ENCODE peak calls at places on chromosome 19, in six cellular contexts. One of them, this sample, is unnamed.

GRCh38 chr19:2775556-2776430 is 7.3 kb downstream of the SGTA start:
- DNase-seq in tibial nerve: peak; percentile 52
- DNase-seq in transverse colon: peak; percentile 71
- DNase-seq in dorsolateral prefrontal cortex: no peak
- DNase-seq in psoas muscle: peak; percentile 66
- DNase-seq in PC-3: no peak
- DNase-seq in this sample: peak; percentile 40

GRCh38 chr19:28971513-28971912 is 241.4 kb downstream of the UQCRFS1 start:
- DNase-seq in psoas muscle: no peak
- DNase-seq in PC-3: no peak
- DNase-seq in dorsolateral prefrontal cortex: no peak
- DNase-seq in transverse colon: no peak
- DNase-seq in tibial nerve: no peak
- DNase-seq in this sample: no peak

GRCh38 chr19:16527334-16527935 is 14.8 kb downstream of the CHERP start:
- DNase-seq in PC-3: no peak
- DNase-seq in tibial nerve: no peak
- DNase-seq in dorsolateral prefrontal cortex: no peak
- DNase-seq in psoas muscle: no peak
- DNase-seq in transverse colon: no peak
- DNase-seq in this sample: no peak

GRCh38 chr19:23481043-23481442 is 85.8 kb upstream of the ZNF91 start:
- DNase-seq in psoas muscle: no peak
- DNase-seq in PC-3: peak; percentile 91
- DNase-seq in tibial nerve: no peak
- DNase-seq in transverse colon: no peak
- DNase-seq in dorsolateral prefrontal cortex: no peak
- DNase-seq in this sample: no peak

GRCh38 chr19:1168877-1169791 is 4.9 kb downstream of the SBNO2 start:
- DNase-seq in PC-3: peak; percentile 83
- DNase-seq in tibial nerve: no peak
- DNase-seq in dorsolateral prefrontal cortex: no peak
- DNase-seq in transverse colon: no peak
- DNase-seq in psoas muscle: peak; percentile 75
- DNase-seq in this sample: no peak

GRCh38 chr19:43818500-43818899 is 8.6 kb upstream of the ZNF283 start:
- DNase-seq in psoas muscle: no peak
- DNase-seq in tibial nerve: no peak
- DNase-seq in dorsolateral prefrontal cortex: no peak
- DNase-seq in PC-3: no peak
- DNase-seq in transverse colon: no peak
- DNase-seq in this sample: no peak

GRCh38 chr19:1260749-1261511 is 8.2 kb upstream of the CIRBP start:
- DNase-seq in PC-3: peak; percentile 94
- DNase-seq in dorsolateral prefrontal cortex: peak; percentile 94
- DNase-seq in psoas muscle: peak; percentile 96
- DNase-seq in transverse colon: peak; percentile 98
- DNase-seq in tibial nerve: peak; percentile 85
- DNase-seq in this sample: peak; percentile 95

GRCh38 chr19:37519890-37520289 is 13.2 kb downstream of the ZNF793 start:
- DNase-seq in transverse colon: no peak
- DNase-seq in tibial nerve: no peak
- DNase-seq in psoas muscle: no peak
- DNase-seq in PC-3: peak; percentile 3
- DNase-seq in dorsolateral prefrontal cortex: no peak
- DNase-seq in this sample: no peak

GRCh38 chr19:14002571-14003278 is 3.4 kb downstream of the RFX1 start:
- DNase-seq in transverse colon: no peak
- DNase-seq in dorsolateral prefrontal cortex: no peak
- DNase-seq in psoas muscle: peak; percentile 17
- DNase-seq in PC-3: no peak
- DNase-seq in tibial nerve: no peak
- DNase-seq in this sample: no peak

GRCh38 chr19:51201712-51202111 is 23.2 kb upstream of the CD33 start:
- DNase-seq in transverse colon: no peak
- DNase-seq in tibial nerve: no peak
- DNase-seq in dorsolateral prefrontal cortex: no peak
- DNase-seq in PC-3: no peak
- DNase-seq in psoas muscle: no peak
- DNase-seq in this sample: no peak

GRCh38 chr19:50252111-50252886 is 48.9 kb downstream of the MYH14 start:
- DNase-seq in transverse colon: peak; percentile 26
- DNase-seq in tibial nerve: no peak
- DNase-seq in psoas muscle: no peak
- DNase-seq in PC-3: peak; percentile 72
- DNase-seq in dorsolateral prefrontal cortex: no peak
- DNase-seq in this sample: peak; percentile 40

GRCh38 chr19:56705939-56706338 is 34.4 kb upstream of the ZNF835 start:
- DNase-seq in transverse colon: no peak
- DNase-seq in dorsolateral prefrontal cortex: no peak
- DNase-seq in psoas muscle: no peak
- DNase-seq in PC-3: no peak
- DNase-seq in tibial nerve: no peak
- DNase-seq in this sample: no peak

GRCh38 chr19:38550376-38550775 is 67.4 kb downstream of the MAP4K1 start:
- DNase-seq in dorsolateral prefrontal cortex: no peak
- DNase-seq in psoas muscle: no peak
- DNase-seq in PC-3: no peak
- DNase-seq in tibial nerve: no peak
- DNase-seq in transverse colon: no peak
- DNase-seq in this sample: no peak

GRCh38 chr19:2507109-2507508 is 31.2 kb downstream of the GADD45B start:
- DNase-seq in dorsolateral prefrontal cortex: no peak
- DNase-seq in transverse colon: peak; percentile 61
- DNase-seq in psoas muscle: no peak
- DNase-seq in tibial nerve: no peak
- DNase-seq in PC-3: peak; percentile 89
- DNase-seq in this sample: no peak

GRCh38 chr19:46620716-46621115 is 4.2 kb downstream of the PTGIR start:
- DNase-seq in tibial nerve: no peak
- DNase-seq in psoas muscle: no peak
- DNase-seq in PC-3: no peak
- DNase-seq in dorsolateral prefrontal cortex: no peak
- DNase-seq in transverse colon: no peak
- DNase-seq in this sample: no peak

GRCh38 chr19:41689993-41690800 is 2.1 kb upstream of the CEACAM7 start:
- DNase-seq in dorsolateral prefrontal cortex: no peak
- DNase-seq in psoas muscle: no peak
- DNase-seq in tibial nerve: no peak
- DNase-seq in transverse colon: no peak
- DNase-seq in PC-3: no peak
- DNase-seq in this sample: no peak

GRCh38 chr19:41694196-41694595 is 6.1 kb upstream of the CEACAM7 start:
- DNase-seq in dorsolateral prefrontal cortex: no peak
- DNase-seq in tibial nerve: no peak
- DNase-seq in transverse colon: no peak
- DNase-seq in psoas muscle: no peak
- DNase-seq in PC-3: no peak
- DNase-seq in this sample: no peak

GRCh38 chr19:41688687-41689086 is 617 bp upstream of the CEACAM7 start:
- DNase-seq in tibial nerve: no peak
- DNase-seq in dorsolateral prefrontal cortex: no peak
- DNase-seq in PC-3: no peak
- DNase-seq in psoas muscle: no peak
- DNase-seq in transverse colon: no peak
- DNase-seq in this sample: no peak

GRCh38 chr19:41690801-41691065 is 2.7 kb upstream of the CEACAM7 start:
- DNase-seq in dorsolateral prefrontal cortex: no peak
- DNase-seq in tibial nerve: no peak
- DNase-seq in PC-3: no peak
- DNase-seq in psoas muscle: no peak
- DNase-seq in transverse colon: no peak
- DNase-seq in this sample: no peak

DNA sequence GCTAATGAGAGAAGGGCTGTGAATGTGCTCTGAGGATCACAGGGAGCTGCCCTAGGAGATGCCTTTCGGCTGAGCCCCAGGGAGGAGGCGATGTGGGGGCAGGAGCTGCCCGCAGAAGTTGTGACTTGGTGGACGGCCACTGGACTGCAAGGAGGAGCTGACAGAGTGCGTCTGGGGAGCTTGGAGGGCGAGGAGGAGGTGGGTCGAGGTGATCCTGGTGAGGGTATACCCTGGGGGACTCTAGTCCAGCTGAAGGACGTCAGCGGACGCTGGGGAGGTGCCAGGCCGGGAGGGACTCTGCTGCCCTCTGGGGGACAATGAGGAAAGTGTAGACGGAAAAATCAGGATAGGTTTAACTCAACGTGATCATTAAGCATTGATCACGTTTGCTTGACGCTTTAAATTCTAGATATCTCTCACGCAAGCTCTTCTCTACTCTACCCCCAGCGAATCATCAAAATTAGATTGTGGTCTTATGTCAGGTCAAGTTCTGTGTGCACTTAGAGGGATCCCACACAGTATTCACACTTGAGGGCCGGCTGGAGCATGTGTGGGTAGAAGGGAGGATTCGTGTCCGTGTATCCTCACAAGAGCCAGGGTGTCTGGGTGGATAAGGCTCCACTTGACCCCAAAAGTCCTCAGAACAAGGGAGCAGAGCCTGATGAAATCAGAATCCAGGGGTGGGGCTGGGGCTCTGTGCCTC is 3.3 kb upstream of the CEACAM7 start:
- DNase-seq in PC-3: peak; percentile 27
- DNase-seq in tibial nerve: no peak
- DNase-seq in psoas muscle: no peak
- DNase-seq in transverse colon: peak; percentile 62
- DNase-seq in dorsolateral prefrontal cortex: no peak
- DNase-seq in this sample: no peak
- TF ChIP-seq CTCF in PC-3: peak; percentile 71
- TF ChIP-seq CTCF in tibial nerve: no peak
- TF ChIP-seq CTCF in psoas muscle: no peak
- TF ChIP-seq CTCF in transverse colon: peak; percentile 54
- TF ChIP-seq CTCF in dorsolateral prefrontal cortex: peak; percentile 43
- TF ChIP-seq CTCF in this sample: no peak

DNA sequence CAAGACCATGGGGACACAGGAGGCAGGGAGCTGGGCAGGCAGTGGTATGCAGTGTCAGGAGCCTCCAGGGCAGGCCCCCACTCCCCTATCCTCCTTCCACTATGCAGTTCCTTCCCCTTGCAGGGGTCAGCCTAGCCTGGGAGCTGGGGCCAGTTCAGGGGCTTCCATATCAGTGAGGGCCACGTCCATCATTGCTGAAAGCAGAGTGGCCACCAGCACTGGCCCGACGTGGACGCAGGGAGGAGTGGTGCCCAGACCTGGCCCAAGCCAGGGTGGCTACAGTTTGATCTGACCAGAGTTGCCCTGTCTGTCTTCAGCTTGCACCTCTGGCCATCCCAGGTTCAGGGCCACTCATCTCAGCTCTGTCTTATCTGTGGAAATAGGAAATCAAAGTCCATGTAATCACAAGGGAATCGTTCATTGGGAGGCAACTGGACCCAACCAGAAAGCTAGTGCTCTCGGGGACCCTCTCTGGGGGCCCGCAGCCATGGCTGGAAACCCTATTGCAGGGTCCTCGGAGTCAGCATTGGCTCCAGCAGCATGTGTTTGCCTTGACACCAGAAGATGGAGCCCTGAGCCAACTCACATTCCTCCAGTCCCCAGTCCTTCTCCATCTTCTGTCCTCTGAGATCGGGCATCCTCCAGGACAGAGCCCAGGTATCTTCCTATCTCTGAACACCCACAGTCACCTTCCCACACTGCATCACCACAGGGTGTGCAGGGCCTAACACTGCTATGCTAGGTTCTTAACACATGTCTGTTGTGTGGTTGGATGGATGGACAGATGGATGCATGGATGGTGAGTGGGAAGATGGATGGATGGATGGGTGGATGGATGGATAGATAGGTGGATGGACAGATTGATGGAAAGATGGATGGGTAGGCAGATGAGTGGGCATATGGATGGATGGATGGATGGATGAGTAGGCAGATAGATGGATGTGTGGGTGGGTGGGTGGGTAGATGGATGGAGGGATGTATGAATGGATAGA is 75.7 kb upstream of the KCTD15 start:
- DNase-seq in tibial nerve: no peak
- DNase-seq in transverse colon: no peak
- DNase-seq in PC-3: no peak
- DNase-seq in dorsolateral prefrontal cortex: no peak
- DNase-seq in psoas muscle: no peak
- DNase-seq in this sample: no peak
- TF ChIP-seq CTCF in tibial nerve: no peak
- TF ChIP-seq CTCF in transverse colon: no peak
- TF ChIP-seq CTCF in PC-3: no peak
- TF ChIP-seq CTCF in dorsolateral prefrontal cortex: no peak
- TF ChIP-seq CTCF in psoas muscle: no peak
- TF ChIP-seq CTCF in this sample: no peak

GRCh38 chr19:18230941-18231734 is 4.9 kb upstream of the PDE4C start:
- DNase-seq in transverse colon: no peak
- DNase-seq in psoas muscle: no peak
- DNase-seq in PC-3: no peak
- DNase-seq in tibial nerve: no peak
- DNase-seq in dorsolateral prefrontal cortex: peak; percentile 39
- DNase-seq in this sample: no peak

GRCh38 chr19:18234194-18234593 is 8.0 kb upstream of the PDE4C start:
- DNase-seq in tibial nerve: no peak
- DNase-seq in PC-3: no peak
- DNase-seq in dorsolateral prefrontal cortex: no peak
- DNase-seq in transverse colon: no peak
- DNase-seq in psoas muscle: no peak
- DNase-seq in this sample: no peak

GRCh38 chr19:18233224-18233825 is 7.1 kb upstream of the PDE4C start:
- DNase-seq in tibial nerve: no peak
- DNase-seq in dorsolateral prefrontal cortex: no peak
- DNase-seq in transverse colon: peak; percentile 38
- DNase-seq in psoas muscle: peak; percentile 44
- DNase-seq in PC-3: peak; percentile 69
- DNase-seq in this sample: peak; percentile 53

GRCh38 chr19:18231775-18232174 is 5.5 kb upstream of the PDE4C start:
- DNase-seq in PC-3: no peak
- DNase-seq in transverse colon: no peak
- DNase-seq in dorsolateral prefrontal cortex: no peak
- DNase-seq in psoas muscle: no peak
- DNase-seq in tibial nerve: no peak
- DNase-seq in this sample: no peak

DNA sequence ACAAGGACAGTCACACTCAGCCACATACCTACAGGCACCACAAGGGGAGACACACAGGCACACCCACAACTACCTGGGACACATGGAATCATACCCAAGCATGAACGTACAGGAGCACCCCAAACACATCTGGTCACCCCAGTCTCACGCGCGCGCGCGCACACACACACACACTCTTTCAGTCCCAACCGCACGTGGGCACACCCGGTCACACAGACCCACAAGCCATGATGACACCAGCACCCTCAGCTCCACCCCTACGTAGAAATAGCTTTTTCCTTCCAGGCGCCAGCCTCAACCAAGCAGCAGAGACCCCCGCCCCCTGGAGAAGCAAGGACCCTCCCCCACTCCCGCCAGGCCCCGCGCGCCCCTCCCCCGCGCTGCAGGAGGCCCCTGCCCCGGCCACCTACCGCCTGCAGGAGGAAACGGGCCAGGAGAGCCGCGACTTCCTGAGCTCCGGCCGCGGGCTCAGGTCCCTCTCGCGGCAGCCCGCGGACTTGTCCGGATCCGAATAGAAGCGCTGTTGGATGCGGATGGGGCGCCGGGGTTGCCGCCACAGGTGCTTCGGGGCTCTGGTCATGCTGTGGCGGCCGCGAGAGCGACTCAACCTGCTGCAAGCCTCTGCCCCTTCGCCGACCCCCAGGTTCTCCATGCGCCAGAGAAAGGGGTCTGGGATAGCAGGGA is 6.4 kb upstream of the PDE4C start:
- DNase-seq in transverse colon: no peak
- DNase-seq in PC-3: no peak
- DNase-seq in dorsolateral prefrontal cortex: peak; percentile 15
- DNase-seq in psoas muscle: no peak
- DNase-seq in tibial nerve: no peak
- DNase-seq in this sample: no peak
- TF ChIP-seq CTCF in transverse colon: no peak
- TF ChIP-seq CTCF in PC-3: no peak
- TF ChIP-seq CTCF in dorsolateral prefrontal cortex: no peak
- TF ChIP-seq CTCF in psoas muscle: no peak
- TF ChIP-seq CTCF in tibial nerve: no peak
- TF ChIP-seq CTCF in this sample: no peak

GRCh38 chr19:31110331-31110730 is 238.9 kb downstream of the TSHZ3 start:
- DNase-seq in PC-3: no peak
- DNase-seq in dorsolateral prefrontal cortex: no peak
- DNase-seq in transverse colon: no peak
- DNase-seq in tibial nerve: no peak
- DNase-seq in psoas muscle: no peak
- DNase-seq in this sample: no peak
- TF ChIP-seq CTCF in PC-3: no peak
- TF ChIP-seq CTCF in dorsolateral prefrontal cortex: no peak
- TF ChIP-seq CTCF in transverse colon: no peak
- TF ChIP-seq CTCF in tibial nerve: no peak
- TF ChIP-seq CTCF in psoas muscle: peak; percentile 10
- TF ChIP-seq CTCF in this sample: no peak

This sample was measured in activated B cell treated with CpG ODN at 0.5 μM for 24 hours.